ENCODE peak calls at places on chromosome 18, in six cellular contexts. U is GM12864, T is AG10803, E is coronary artery, O is stomach, V is AG04449. Q is an unnamed sample.

GRCh38 chr18:10123006-10123950 is 209.5 kb downstream of the VAPA start:
- DNase-seq in U (no peak), T (no peak), E (no peak), O (no peak), V (no peak), Q (no peak)

GRCh38 chr18:44723366-44723765 is 42.7 kb downstream of the SETBP1 start:
- DNase-seq in U (no peak), T (no peak), E (no peak), O (no peak), V (no peak), Q (no peak)

GRCh38 chr18:43279015-43279758 is 1.9 kb upstream of the SYT4 start:
- DNase-seq in U (no peak), T (peak), E (no peak), O (no peak), V (no peak), Q (no peak)

GRCh38 chr18:3885209-3885792 is 435.3 kb downstream of the TGIF1 start:
- DNase-seq in U (no peak), T (no peak), E (no peak), O (no peak), V (no peak), Q (no peak)

GRCh38 chr18:74511823-74512222 is 15.7 kb downstream of the CNDP2 start:
- DNase-seq in U (no peak), T (no peak), E (peak), O (peak), V (no peak), Q (no peak)

GRCh38 chr18:11909597-11910026 is 1.5 kb upstream of the MPPE1 start:
- DNase-seq in U (no peak), T (peak), E (no peak), O (no peak), V (no peak), Q (no peak)

GRCh38 chr18:45626330-45627203 is 11.3 kb downstream of the SLC14A2 start:
- DNase-seq in U (no peak), T (peak), E (peak), O (no peak), V (no peak), Q (no peak)

GRCh38 chr18:61898576-61899205 is 5.9 kb upstream of the RNF152 start:
- DNase-seq in U (no peak), T (peak), E (no peak), O (no peak), V (no peak), Q (no peak)

GRCh38 chr18:63155169-63155852 is 164.3 kb downstream of the BCL2 start:
- DNase-seq in U (no peak), T (no peak), E (no peak), O (peak), V (no peak), Q (peak)

GRCh38 chr18:75362435-75362834 is 65.1 kb downstream of the SMIM21 start:
- DNase-seq in U (no peak), T (no peak), E (no peak), O (no peak), V (no peak), Q (no peak)

GRCh38 chr18:32383040-32383819 is 87.5 kb downstream of the GAREM1 start:
- DNase-seq in U (no peak), T (peak), E (no peak), O (no peak), V (peak), Q (no peak)

GRCh38 chr18:21452808-21453511 is 147.5 kb downstream of the ESCO1 start:
- DNase-seq in U (no peak), T (peak), E (no peak), O (no peak), V (peak), Q (no peak)

GRCh38 chr18:57811477-57812125 is 8.5 kb upstream of the ATP8B1 start:
- DNase-seq in U (no peak), T (peak), E (peak), O (no peak), V (no peak), Q (no peak)

GRCh38 chr18:72910045-72910444 is 42.3 kb upstream of the NETO1 start:
- DNase-seq in U (no peak), T (no peak), E (no peak), O (no peak), V (no peak), Q (no peak)

GRCh38 chr18:56638232-56639093 is at the start of gene TXNL1:
- DNase-seq in U (peak), T (peak), E (peak), O (peak), V (peak), Q (peak)

GRCh38 chr18:62179213-62179612 is 7.6 kb downstream of the PIGN start:
- DNase-seq in U (no peak), T (no peak), E (no peak), O (no peak), V (no peak), Q (no peak)

GRCh38 chr18:46166261-46166970 is 62.2 kb downstream of the HAUS1 start:
- DNase-seq in U (no peak), T (no peak), E (no peak), O (no peak), V (no peak), Q (no peak)

GRCh38 chr18:22475426-22476100 is 57.8 kb upstream of the CTAGE1 start:
- DNase-seq in U (no peak), T (no peak), E (no peak), O (no peak), V (no peak), Q (no peak)

GRCh38 chr18:50623694-50624352 is 63.9 kb downstream of the MAPK4 start:
- DNase-seq in U (no peak), T (no peak), E (no peak), O (no peak), V (no peak), Q (no peak)

GRCh38 chr18:62102221-62102620 is 84.6 kb downstream of the PIGN start:
- DNase-seq in U (peak), T (no peak), E (no peak), O (no peak), V (no peak), Q (no peak)

GRCh38 chr18:27685807-27686412 is 491.0 kb downstream of the CDH2 start:
- DNase-seq in U (no peak), T (peak), E (no peak), O (peak), V (no peak), Q (no peak)

GRCh38 chr18:36950282-36950681 is 121.4 kb downstream of the KIAA1328 start:
- DNase-seq in U (no peak), T (no peak), E (no peak), O (no peak), V (no peak), Q (no peak)

GRCh38 chr18:63518178-63519012 is 23.8 kb upstream of the SERPINB12 start:
- DNase-seq in U (peak), T (peak), E (no peak), O (peak), V (peak), Q (peak)

GRCh38 chr18:63613420-63613819 is 26.3 kb downstream of the SERPINB13 start:
- DNase-seq in U (no peak), T (no peak), E (no peak), O (no peak), V (no peak), Q (no peak)

GRCh38 chr18:63119647-63120046 is 199.9 kb downstream of the BCL2 start:
- DNase-seq in U (no peak), T (peak), E (no peak), O (no peak), V (no peak), Q (no peak)

GRCh38 chr18:11258014-11258413 is 108.6 kb upstream of the PIEZO2 start:
- DNase-seq in U (no peak), T (peak), E (no peak), O (no peak), V (no peak), Q (no peak)

GRCh38 chr18:58484989-58485962 is 143.6 kb downstream of the ALPK2 start:
- DNase-seq in U (no peak), T (no peak), E (no peak), O (no peak), V (no peak), Q (no peak)

GRCh38 chr18:37540424-37541121 is 25.0 kb downstream of the CELF4 start:
- DNase-seq in U (no peak), T (no peak), E (no peak), O (no peak), V (no peak), Q (no peak)

GRCh38 chr18:72935744-72936143 is 68.0 kb upstream of the NETO1 start:
- DNase-seq in U (no peak), T (no peak), E (no peak), O (no peak), V (no peak), Q (no peak)

DNA sequence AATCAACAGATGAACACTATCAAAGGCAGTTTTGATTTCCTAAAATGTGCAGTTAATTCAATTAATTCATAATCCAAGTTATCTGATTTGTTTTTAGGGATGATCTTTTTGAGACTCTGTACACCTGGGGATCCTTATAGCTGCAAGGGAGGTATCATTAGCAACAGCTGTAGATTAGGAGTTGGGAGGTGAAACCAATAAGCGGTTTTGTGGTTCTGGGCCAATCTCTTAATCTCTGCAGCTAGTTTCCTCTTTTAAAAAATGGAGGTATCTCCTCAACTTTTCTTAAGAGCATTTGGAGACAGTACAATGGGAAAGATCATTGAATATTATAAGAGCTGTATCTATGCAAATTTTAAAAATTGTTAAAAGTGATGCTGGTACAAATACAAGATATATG is 126.0 kb downstream of the MC4R start:
- DNase-seq in U (peak), T (no peak), E (no peak), O (no peak), V (no peak), Q (no peak)
- H3K4me3 ChIP-seq in U (no peak), T (no peak), E (no peak), O (no peak), V (no peak), Q (no peak)

DNA sequence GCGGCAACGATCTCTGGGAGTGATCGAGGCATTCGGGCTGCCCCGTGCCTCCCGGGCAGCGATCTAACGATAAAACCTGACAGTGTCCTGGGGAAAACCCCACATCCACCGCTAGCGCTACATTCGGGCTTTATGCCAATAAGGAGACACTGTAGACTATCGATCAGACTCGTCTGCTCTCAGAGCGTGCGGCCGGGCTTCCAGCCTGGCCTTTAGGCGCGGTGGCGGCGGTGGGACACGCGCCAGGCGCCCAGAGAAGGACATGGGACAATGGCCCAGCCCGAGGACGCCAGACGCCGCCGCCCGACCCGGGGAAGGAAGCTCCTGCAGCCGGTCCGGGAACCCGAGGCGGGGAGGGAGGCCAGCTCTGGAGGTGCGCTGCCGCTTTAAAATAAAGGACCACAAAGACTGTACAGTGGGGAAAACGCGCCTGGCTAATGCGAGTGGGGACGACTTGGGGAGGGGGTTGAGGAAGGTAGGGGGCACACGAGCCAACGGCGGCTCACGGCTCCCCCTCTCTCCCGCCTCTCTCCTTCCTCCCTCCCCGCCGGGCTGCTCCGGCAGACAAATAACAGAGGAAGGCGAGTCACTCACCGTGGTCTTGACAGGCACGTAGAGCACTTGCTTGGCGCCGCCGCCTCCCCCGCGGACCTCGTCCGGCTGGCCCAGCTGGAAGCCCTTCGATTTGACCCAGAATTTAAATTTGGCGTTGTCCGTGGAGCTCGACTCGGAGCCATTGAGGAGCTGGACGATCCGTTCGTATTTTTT is 2.1 kb downstream of the NOL4 start:
- DNase-seq in U (no peak), T (no peak), E (no peak), O (no peak), V (no peak), Q (peak)
- H3K4me3 ChIP-seq in U (no peak), T (peak), E (peak), O (peak), V (peak), Q (peak)

GRCh38 chr18:2409906-2410305 is 161.4 kb downstream of the METTL4 start:
- DNase-seq in U (no peak), T (no peak), E (no peak), O (no peak), V (no peak), Q (no peak)
- H3K4me3 ChIP-seq in U (no peak), T (no peak), E (no peak), O (no peak), V (no peak), Q (no peak)

GRCh38 chr18:35573531-35573930 is 8.0 kb upstream of the GALNT1 start:
- DNase-seq in U (no peak), T (no peak), E (no peak), O (no peak), V (no peak), Q (no peak)
- H3K4me3 ChIP-seq in U (no peak), T (no peak), E (no peak), O (no peak), V (no peak), Q (no peak)

GRCh38 chr18:8686556-8686955 is 18.8 kb upstream of the MTCL1 start:
- DNase-seq in U (no peak), T (no peak), E (no peak), O (no peak), V (no peak), Q (no peak)

GRCh38 chr18:8688428-8688827 is 16.9 kb upstream of the MTCL1 start:
- DNase-seq in U (no peak), T (no peak), E (no peak), O (no peak), V (no peak), Q (no peak)

GRCh38 chr18:8684577-8684976 is 20.8 kb upstream of the MTCL1 start:
- DNase-seq in U (no peak), T (no peak), E (no peak), O (no peak), V (no peak), Q (no peak)

GRCh38 chr18:8685914-8686216 is 19.5 kb upstream of the MTCL1 start:
- DNase-seq in U (no peak), T (no peak), E (no peak), O (no peak), V (no peak), Q (no peak)

GRCh38 chr18:8685141-8685913 is 20.0 kb upstream of the MTCL1 start:
- DNase-seq in U (no peak), T (peak), E (no peak), O (no peak), V (no peak), Q (no peak)
- H3K4me3 ChIP-seq in U (no peak), T (no peak), E (no peak), O (no peak), V (no peak), Q (no peak)

GRCh38 chr18:809985-810642 is 1.9 kb downstream of the YES1 start:
- DNase-seq in U (no peak), T (no peak), E (no peak), O (no peak), V (no peak), Q (no peak)
- H3K4me3 ChIP-seq in U (peak), T (no peak), E (no peak), O (peak), V (no peak), Q (no peak)

GRCh38 chr18:55301836-55302235 is 286.2 kb downstream of the TCF4 start:
- DNase-seq in U (no peak), T (no peak), E (no peak), O (no peak), V (no peak), Q (no peak)

GRCh38 chr18:55302337-55302833 is 285.6 kb downstream of the TCF4 start:
- DNase-seq in U (no peak), T (peak), E (no peak), O (no peak), V (no peak), Q (no peak)

GRCh38 chr18:55296761-55297160 is 291.2 kb downstream of the TCF4 start:
- DNase-seq in U (no peak), T (no peak), E (no peak), O (no peak), V (no peak), Q (no peak)

GRCh38 chr18:55300469-55301195 is 287.4 kb downstream of the TCF4 start:
- DNase-seq in U (no peak), T (peak), E (no peak), O (no peak), V (peak), Q (no peak)

DNA sequence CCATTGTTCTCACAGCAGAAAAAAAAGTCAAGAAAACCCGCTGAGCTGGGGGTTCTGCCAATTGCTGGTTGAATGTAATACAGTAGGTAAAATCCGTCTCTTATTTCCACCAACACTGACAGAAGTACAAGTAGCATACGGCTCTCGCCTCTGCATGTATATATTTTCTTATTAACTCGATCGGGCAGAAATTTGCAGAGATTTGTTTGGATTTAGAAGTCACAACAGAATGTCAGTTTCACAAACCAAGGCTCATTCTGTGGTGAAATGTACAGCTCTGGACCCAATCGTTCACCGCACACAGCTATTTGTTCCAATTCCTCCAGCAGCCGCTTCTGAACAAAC is 286.8 kb downstream of the TCF4 start:
- DNase-seq in U (no peak), T (peak), E (no peak), O (no peak), V (no peak), Q (no peak)
- H3K4me3 ChIP-seq in U (no peak), T (peak), E (no peak), O (no peak), V (peak), Q (no peak)

DNA sequence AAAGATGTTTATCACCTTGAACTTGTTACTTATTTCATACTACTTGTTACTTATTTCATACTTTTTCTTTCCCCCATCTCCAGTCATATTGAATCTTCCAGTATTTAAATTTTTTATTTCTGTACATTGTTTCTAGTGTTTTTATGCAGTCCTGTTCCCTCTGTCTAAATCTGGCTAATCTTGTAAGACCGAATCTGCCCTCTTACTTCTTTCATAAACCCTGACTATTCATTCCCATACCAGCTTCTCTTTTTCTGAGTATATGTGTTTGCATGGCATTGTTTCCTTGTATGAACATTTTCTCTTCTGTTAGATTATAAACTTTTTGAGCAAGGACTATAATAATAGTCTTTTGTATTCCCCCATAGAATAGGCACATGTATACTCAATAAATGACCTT is 131.7 kb downstream of the TAF4B start:
- DNase-seq in U (no peak), T (no peak), E (no peak), O (no peak), V (no peak), Q (no peak)
- H3K4me3 ChIP-seq in U (no peak), T (no peak), E (no peak), O (no peak), V (no peak), Q (no peak)

GRCh38 chr18:70294471-70295191 is 5.8 kb downstream of the SOCS6 start:
- DNase-seq in U (no peak), T (no peak), E (no peak), O (no peak), V (no peak), Q (no peak)

GRCh38 chr18:70296289-70296688 is 7.4 kb downstream of the SOCS6 start:
- DNase-seq in U (no peak), T (no peak), E (no peak), O (no peak), V (no peak), Q (peak)

GRCh38 chr18:70295192-70295522 is 6.3 kb downstream of the SOCS6 start:
- DNase-seq in U (no peak), T (no peak), E (no peak), O (no peak), V (no peak), Q (no peak)

GRCh38 chr18:70295633-70296188 is 6.9 kb downstream of the SOCS6 start:
- DNase-seq in U (no peak), T (peak), E (no peak), O (no peak), V (no peak), Q (no peak)

DNA sequence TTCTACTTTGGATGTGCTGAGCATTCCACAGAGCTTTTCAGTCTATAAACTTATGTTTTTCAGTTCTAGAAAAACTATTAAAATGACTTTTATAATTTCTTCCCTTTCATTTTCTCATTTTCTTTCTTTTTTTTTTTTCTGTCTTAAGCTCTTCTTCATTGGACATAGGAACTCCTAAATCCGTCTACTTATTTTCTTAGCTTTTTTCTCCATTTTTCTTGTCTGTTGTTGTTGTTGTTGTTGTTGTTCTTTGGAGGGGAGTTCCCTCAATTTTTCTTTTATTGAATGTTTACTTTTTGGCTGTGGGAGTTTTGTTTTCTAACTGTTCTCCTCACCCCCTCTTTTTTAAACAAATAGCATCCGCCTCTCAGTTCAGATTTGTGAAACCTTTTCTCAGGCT is 7.9 kb downstream of the SOCS6 start:
- DNase-seq in U (no peak), T (no peak), E (no peak), O (no peak), V (no peak), Q (no peak)
- H3K4me3 ChIP-seq in U (no peak), T (no peak), E (no peak), O (no peak), V (no peak), Q (no peak)

GRCh38 chr18:48806551-48807261 is 144.1 kb downstream of the SMAD7 start:
- DNase-seq in U (no peak), T (peak), E (peak), O (peak), V (no peak), Q (no peak)
- H3K4me3 ChIP-seq in U (no peak), T (no peak), E (no peak), O (no peak), V (no peak), Q (no peak)

Q was measured in pancreas.